ENCODE peak calls at places on chromosome 10, in ten cellular contexts. O is CD8-positive, alpha-beta memory T cell; F is tibial nerve; T is cardiac muscle cell; U is heart left ventricle; P is WERI-Rb-1; C is psoas muscle; M is upper lobe of left lung; H is pancreas; N is heart right ventricle. S is an unnamed sample.

GRCh38 chr10:114304566-114305421 is 65.7 kb downstream of the VWA2 start:
- DNase-seq in U (peak; percentile 54), M (peak; percentile 51), N (peak; percentile 35), H (peak; percentile 36), P (peak; percentile 69), F (no peak), O (peak; percentile 59), T (peak; percentile 58), C (peak; percentile 36), S (peak; percentile 59)

GRCh38 chr10:15200626-15201025 is 32.1 kb upstream of the NMT2 start:
- DNase-seq in P (no peak), O (no peak), C (no peak), H (no peak), F (no peak), U (no peak), N (no peak), T (no peak), M (no peak), S (no peak)

GRCh38 chr10:86958109-86958830 is at the start of gene SNCG:
- DNase-seq in O (no peak), H (no peak), F (no peak), P (peak; percentile 66), M (no peak), T (no peak), U (peak; percentile 63), N (peak; percentile 48), C (no peak), S (peak; percentile 25)

GRCh38 chr10:53836638-53837037 is 964.4 kb downstream of the PCDH15 start:
- DNase-seq in P (no peak), F (no peak), H (no peak), C (no peak), M (no peak), U (no peak), N (no peak), O (no peak), T (no peak), S (no peak)

GRCh38 chr10:17290226-17290625 is 62.2 kb downstream of the VIM start:
- DNase-seq in P (peak; percentile 8), M (no peak), T (no peak), N (no peak), C (no peak), O (no peak), H (no peak), U (no peak), F (no peak), S (no peak)

GRCh38 chr10:133132711-133133291 is 27.2 kb upstream of the KNDC1 start:
- DNase-seq in P (no peak), T (no peak), O (no peak), C (peak; percentile 8), U (no peak), F (no peak), H (no peak), M (peak; percentile 18), N (no peak), S (no peak)

GRCh38 chr10:114470956-114471905 is 66.9 kb upstream of the AFAP1L2 start:
- DNase-seq in P (peak; percentile 67), M (peak; percentile 69), C (peak; percentile 52), H (peak; percentile 63), O (peak; percentile 39), T (peak; percentile 81), F (no peak), U (peak; percentile 60), N (peak; percentile 60), S (peak; percentile 66)

GRCh38 chr10:97270523-97271154 is 21.8 kb downstream of the ARHGAP19 start:
- DNase-seq in H (no peak), U (no peak), N (no peak), O (no peak), P (no peak), T (no peak), M (no peak), C (no peak), F (no peak), S (no peak)

GRCh38 chr10:88883443-88883799 is 3.4 kb downstream of the STAMBPL1 start:
- DNase-seq in T (no peak), H (no peak), M (no peak), N (no peak), F (no peak), C (no peak), P (no peak), U (no peak), O (no peak), S (no peak)

GRCh38 chr10:3668276-3668960 is 116.6 kb downstream of the KLF6 start:
- DNase-seq in M (peak; percentile 74), N (no peak), O (peak; percentile 46), U (no peak), F (no peak), T (peak; percentile 32), C (peak; percentile 27), H (peak; percentile 47), P (no peak), S (peak; percentile 78)

GRCh38 chr10:90378524-90379076 is 479.2 kb downstream of the HTR7 start:
- DNase-seq in P (no peak), U (no peak), O (no peak), H (no peak), C (no peak), N (no peak), T (no peak), M (no peak), F (no peak), S (no peak)

GRCh38 chr10:79342811-79343541 is 4.3 kb upstream of the PPIF start:
- DNase-seq in F (no peak), H (no peak), C (no peak), T (peak; percentile 21), O (no peak), N (no peak), M (peak; percentile 21), P (no peak), U (no peak), S (no peak)

DNA sequence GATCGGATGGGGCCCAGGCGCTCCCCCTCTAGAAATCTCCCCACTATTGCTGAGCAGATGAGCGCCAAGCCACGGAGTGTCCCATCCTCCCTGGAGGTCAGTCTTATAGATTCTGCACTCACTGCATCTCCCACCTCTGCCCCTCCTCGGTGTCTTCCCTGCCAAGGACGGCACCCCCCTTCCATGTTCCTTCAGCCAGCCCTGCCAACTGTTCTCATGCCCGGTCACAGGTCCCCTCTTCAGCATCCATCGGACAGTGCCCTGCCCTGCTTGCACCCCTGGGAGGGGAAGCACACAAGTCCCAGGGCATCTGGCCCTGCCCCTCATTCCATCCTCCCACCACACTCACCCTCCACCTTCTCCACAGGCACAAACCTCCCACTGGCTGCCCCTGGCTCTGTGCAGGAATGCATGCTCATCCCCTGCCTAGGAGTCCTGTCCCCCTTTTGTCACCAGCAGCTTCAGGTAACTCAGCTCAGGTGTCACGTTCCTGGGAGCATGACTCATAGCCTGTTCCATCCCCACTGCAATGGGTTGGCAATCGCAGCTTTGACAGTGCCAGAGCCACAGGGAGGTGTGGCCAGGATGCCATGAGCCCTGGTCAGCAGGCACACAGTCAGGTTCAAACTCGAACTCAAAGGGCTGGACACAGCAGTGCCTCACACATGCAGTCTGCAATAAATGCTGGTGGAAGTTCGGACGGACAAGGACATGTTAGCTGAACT is 234.7 kb upstream of the TCERG1L start:
- DNase-seq in M (no peak), P (no peak), O (no peak), T (no peak), C (no peak), N (no peak), F (no peak), U (no peak), H (no peak), S (no peak)
- H3K36me3 ChIP-seq in M (no peaks in the 10 kb centered on the region), P (no peaks in the 10 kb centered on the region), O (no peaks in the 10 kb centered on the region), T (no peaks in the 10 kb centered on the region), C (no peaks in the 10 kb centered on the region), N (no peaks in the 10 kb centered on the region), F (no peaks in the 10 kb centered on the region), U (no peaks in the 10 kb centered on the region), H (no peaks in the 10 kb centered on the region), S (no peaks in the 10 kb centered on the region)

GRCh38 chr10:43199684-43200537 is 61.7 kb downstream of the CSGALNACT2 start:
- DNase-seq in F (no peak), M (peak; percentile 19), N (peak; percentile 2), T (no peak), H (no peak), C (no peak), P (no peak), U (no peak), O (no peak), S (no peak)
- H3K36me3 ChIP-seq in F (no peaks in the 10 kb centered on the region), M (no peaks in the 10 kb centered on the region), N (no peaks in the 10 kb centered on the region), T (no peaks in the 10 kb centered on the region), H (peaks cover 4% of the 10 kb centered on the region), C (no peaks in the 10 kb centered on the region), P (no peaks in the 10 kb centered on the region), U (no peaks in the 10 kb centered on the region), O (no peaks in the 10 kb centered on the region), S (no peaks in the 10 kb centered on the region)

DNA sequence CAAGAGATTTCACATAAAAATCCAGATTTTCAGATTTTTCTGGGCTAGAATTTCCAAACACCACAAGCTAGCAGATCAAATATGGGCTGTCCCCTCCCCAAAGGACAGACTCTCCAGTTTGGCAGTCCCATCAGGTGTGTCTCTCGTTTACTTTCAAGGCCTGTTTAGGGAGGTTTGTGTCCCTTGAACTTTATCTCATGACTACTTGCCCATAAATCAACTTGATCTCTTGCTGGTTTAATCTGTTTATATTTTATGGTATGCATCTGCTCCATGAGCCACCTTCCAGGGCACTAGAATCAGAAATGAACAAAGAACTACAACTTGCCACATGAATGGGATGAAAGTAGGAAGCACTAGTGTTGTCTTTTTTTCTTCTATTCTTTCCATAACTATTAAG is 5.2 kb downstream of the ZDHHC6 start:
- DNase-seq in N (no peak), M (no peak), H (no peak), F (no peak), C (no peak), O (no peak), T (no peak), P (no peak), U (no peak), S (no peak)
- H3K36me3 ChIP-seq in N (no peaks in the 10 kb centered on the region), M (peaks cover 43% of the 10 kb centered on the region), H (peaks cover 19% of the 10 kb centered on the region), F (peaks cover 2% of the 10 kb centered on the region), C (peaks cover 10% of the 10 kb centered on the region), O (peaks cover 19% of the 10 kb centered on the region), T (peaks cover 48% of the 10 kb centered on the region), P (peaks cover 78% of the 10 kb centered on the region), U (peaks cover 89% of the 10 kb centered on the region), S (peaks cover 16% of the 10 kb centered on the region)

DNA sequence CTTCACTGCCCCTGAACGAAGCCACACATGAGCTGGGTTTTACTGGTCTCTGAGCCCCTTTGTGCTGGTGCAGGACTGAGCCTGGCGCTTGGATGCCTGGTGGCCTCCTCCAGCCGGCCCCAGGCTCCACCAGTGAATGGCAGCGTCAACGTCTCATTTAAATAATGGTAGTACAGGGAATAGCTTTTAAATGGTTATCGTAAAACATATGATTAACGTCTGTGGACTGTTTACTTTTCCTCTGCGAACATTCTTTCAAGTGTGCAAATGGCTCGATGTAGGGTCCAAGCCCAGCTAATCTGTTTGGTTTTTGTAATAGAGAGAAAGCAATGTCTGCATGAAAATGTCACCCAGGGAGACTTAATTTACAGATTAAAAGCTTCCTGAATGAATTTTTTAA is 192.6 kb downstream of the TCF7L2 start:
- DNase-seq in F (no peak), C (no peak), O (no peak), N (no peak), M (no peak), P (no peak), T (no peak), U (no peak), H (no peak), S (no peak)
- H3K36me3 ChIP-seq in F (no peaks in the 10 kb centered on the region), C (no peaks in the 10 kb centered on the region), O (no peaks in the 10 kb centered on the region), N (no peaks in the 10 kb centered on the region), M (peaks cover 22% of the 10 kb centered on the region), P (no peaks in the 10 kb centered on the region), T (peaks cover 21% of the 10 kb centered on the region), U (peaks cover 66% of the 10 kb centered on the region), H (peaks cover 32% of the 10 kb centered on the region), S (peaks cover 7% of the 10 kb centered on the region)

DNA sequence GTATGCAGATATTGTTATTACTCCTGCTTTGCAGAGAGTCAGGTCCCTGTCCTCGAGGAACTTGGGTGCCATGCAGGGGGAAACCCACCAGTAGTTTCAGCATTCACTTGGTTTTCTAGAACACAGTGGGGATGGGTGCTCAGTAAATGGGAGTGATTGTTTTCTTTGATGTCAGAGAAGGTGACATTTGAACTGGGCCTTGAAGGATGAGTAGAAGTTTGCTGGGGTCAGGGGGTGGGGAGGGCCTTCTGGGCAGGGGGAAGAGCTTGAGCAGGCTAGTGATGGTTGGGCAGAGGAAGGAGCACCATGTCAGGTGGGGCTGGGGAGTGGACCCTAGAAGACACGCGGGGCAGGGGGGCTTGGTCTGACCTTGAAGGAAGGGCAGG is 5.9 kb downstream of the ADAMTS14 start:
- DNase-seq in T (no peak), O (no peak), C (no peak), F (no peak), N (no peak), H (no peak), U (no peak), P (no peak), M (no peak), S (no peak)
- H3K36me3 ChIP-seq in T (no peaks in the 10 kb centered on the region), O (no peaks in the 10 kb centered on the region), C (no peaks in the 10 kb centered on the region), F (no peaks in the 10 kb centered on the region), N (no peaks in the 10 kb centered on the region), H (no peaks in the 10 kb centered on the region), U (no peaks in the 10 kb centered on the region), P (no peaks in the 10 kb centered on the region), M (no peaks in the 10 kb centered on the region), S (no peaks in the 10 kb centered on the region)

S was measured in thyroid gland.